ENCODE peak calls at places on chromosomes 2 and 18, in four cellular contexts. One of them, this sample, is unnamed.

GRCh38 chr2:207953354-207953753 is 72.0 kb downstream of the PLEKHM3 start:
- DNase-seq in ovary: no peak
- DNase-seq in prostate gland: no peak
- DNase-seq in suprapubic skin: no peak
- DNase-seq in this sample: no peak

GRCh38 chr2:240237609-240238151 is 97.2 kb upstream of the OTOS start:
- DNase-seq in ovary: peak; percentile 45
- DNase-seq in prostate gland: no peak
- DNase-seq in suprapubic skin: no peak
- DNase-seq in this sample: no peak

GRCh38 chr2:71685941-71686611 is 232.7 kb downstream of the DYSF start:
- DNase-seq in ovary: no peak
- DNase-seq in prostate gland: no peak
- DNase-seq in suprapubic skin: peak; percentile 52
- DNase-seq in this sample: no peak

GRCh38 chr2:240569998-240570530 is 1.8 kb downstream of the RNPEPL1 start:
- DNase-seq in ovary: peak; percentile 11
- DNase-seq in prostate gland: no peak
- DNase-seq in suprapubic skin: peak; percentile 48
- DNase-seq in this sample: peak; percentile 0

GRCh38 chr18:48539406-48540328 is 836 bp downstream of the CTIF start:
- DNase-seq in ovary: peak; percentile 58
- DNase-seq in prostate gland: no peak
- DNase-seq in suprapubic skin: peak; percentile 71
- DNase-seq in this sample: peak; percentile 28

GRCh38 chr2:26615336-26616031 is 25.7 kb downstream of the CIB4 start:
- DNase-seq in ovary: no peak
- DNase-seq in prostate gland: no peak
- DNase-seq in suprapubic skin: peak; percentile 41
- DNase-seq in this sample: peak; percentile 41

GRCh38 chr2:197786010-197786877 is 1.1 kb upstream of the BOLL start:
- DNase-seq in ovary: no peak
- DNase-seq in prostate gland: no peak
- DNase-seq in suprapubic skin: peak; percentile 61
- DNase-seq in this sample: peak; percentile 19

GRCh38 chr18:22226801-22227200 is 57.4 kb downstream of the GATA6 start:
- DNase-seq in ovary: no peak
- DNase-seq in prostate gland: no peak
- DNase-seq in suprapubic skin: no peak
- DNase-seq in this sample: no peak

GRCh38 chr2:123732563-123732962 is 292.5 kb upstream of the CNTNAP5 start:
- DNase-seq in ovary: no peak
- DNase-seq in prostate gland: no peak
- DNase-seq in suprapubic skin: no peak
- DNase-seq in this sample: no peak

GRCh38 chr2:112121682-112122254 is 16.4 kb upstream of the FBLN7 start:
- DNase-seq in ovary: no peak
- DNase-seq in prostate gland: no peak
- DNase-seq in suprapubic skin: no peak
- DNase-seq in this sample: peak; percentile 42

GRCh38 chr18:62954341-62954740 is 239.0 kb downstream of the PHLPP1 start:
- DNase-seq in ovary: no peak
- DNase-seq in prostate gland: no peak
- DNase-seq in suprapubic skin: no peak
- DNase-seq in this sample: no peak

GRCh38 chr2:207337234-207338219 is 171.8 kb upstream of the KLF7 start:
- DNase-seq in ovary: no peak
- DNase-seq in prostate gland: no peak
- DNase-seq in suprapubic skin: no peak
- DNase-seq in this sample: no peak

GRCh38 chr2:134124047-134124753 is 129.7 kb upstream of the MGAT5 start:
- DNase-seq in ovary: no peak
- DNase-seq in prostate gland: no peak
- DNase-seq in suprapubic skin: no peak
- DNase-seq in this sample: no peak

GRCh38 chr18:7624697-7625096 is 57.6 kb downstream of the PTPRM start:
- DNase-seq in ovary: no peak
- DNase-seq in prostate gland: no peak
- DNase-seq in suprapubic skin: no peak
- DNase-seq in this sample: no peak
- H3K4me1 ChIP-seq in ovary: peaks cover 2% of the 10 kb centered on the region
- H3K4me1 ChIP-seq in prostate gland: no peaks in the 10 kb centered on the region
- H3K4me1 ChIP-seq in suprapubic skin: peaks cover 3% of the 10 kb centered on the region
- H3K4me1 ChIP-seq in this sample: peaks cover 22% of the 10 kb centered on the region

GRCh38 chr2:2056531-2056930 is 274.5 kb downstream of the MYT1L start:
- DNase-seq in ovary: no peak
- DNase-seq in prostate gland: no peak
- DNase-seq in suprapubic skin: no peak
- DNase-seq in this sample: no peak
- TF ChIP-seq POLR2A in ovary: no peak
- TF ChIP-seq POLR2A in prostate gland: no peak
- TF ChIP-seq POLR2A in suprapubic skin: no peak
- TF ChIP-seq POLR2A in this sample: no peak

GRCh38 chr2:37766087-37766486 is 94.6 kb upstream of the CDC42EP3 start:
- DNase-seq in ovary: no peak
- DNase-seq in prostate gland: no peak
- DNase-seq in suprapubic skin: no peak
- DNase-seq in this sample: no peak
- H3K4me1 ChIP-seq in ovary: peaks cover 16% of the 10 kb centered on the region
- H3K4me1 ChIP-seq in prostate gland: no peaks in the 10 kb centered on the region
- H3K4me1 ChIP-seq in suprapubic skin: peaks cover 9% of the 10 kb centered on the region
- H3K4me1 ChIP-seq in this sample: peaks cover 5% of the 10 kb centered on the region

DNA sequence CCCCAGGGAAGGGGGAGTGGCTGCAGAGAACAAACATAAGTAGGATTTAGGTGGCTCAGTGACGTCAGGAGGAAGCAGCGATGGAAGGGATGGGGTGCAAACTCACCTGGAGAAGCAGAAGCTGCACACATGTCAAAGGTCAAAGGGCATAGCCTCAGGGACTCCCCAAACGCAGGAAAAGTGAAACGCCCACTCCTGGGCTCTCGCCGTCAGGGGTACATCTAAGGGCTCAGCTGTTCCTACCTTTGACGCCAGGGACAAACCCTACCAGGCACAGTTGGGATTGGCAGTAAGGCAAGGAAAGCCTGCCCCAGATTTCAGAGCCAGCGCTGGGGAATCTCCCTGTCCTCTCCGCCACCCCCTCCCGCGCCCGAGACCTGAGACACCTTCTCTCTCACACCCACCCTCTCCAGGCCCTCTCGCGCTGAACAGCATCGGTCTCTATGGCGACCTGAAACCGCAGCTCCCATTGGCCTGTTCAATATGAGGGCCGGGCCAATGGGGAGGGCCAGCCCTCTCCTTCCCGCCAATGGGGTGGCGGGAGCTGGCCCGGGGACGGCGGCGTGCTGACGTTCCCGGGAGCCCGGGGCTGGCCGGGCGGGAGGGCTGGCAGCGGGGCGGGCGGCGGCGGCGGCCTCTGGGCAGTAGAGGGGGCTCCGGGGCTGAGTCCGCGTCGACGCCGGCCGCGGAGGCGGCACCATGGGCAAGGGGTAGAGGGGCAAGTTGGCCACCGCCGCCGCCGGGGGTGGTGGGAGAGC is at the start of the genes CCDC148 and PKP4:
- DNase-seq in ovary: peak; percentile 87
- DNase-seq in prostate gland: peak; percentile 94
- DNase-seq in suprapubic skin: peak; percentile 93
- DNase-seq in this sample: peak; percentile 94
- TF ChIP-seq POLR2A in ovary: peak; percentile 53
- TF ChIP-seq POLR2A in prostate gland: peak; percentile 79
- TF ChIP-seq POLR2A in suprapubic skin: no peak
- TF ChIP-seq POLR2A in this sample: peak; percentile 77